ENCODE peak calls at places on chromosomes 4 and X, in ten cellular contexts. B is stomach; D is CD8-positive, alpha-beta memory T cell; E is HCT116; C is coronary artery; G is heart left ventricle; I is lower lobe of right lung; W is upper lobe of right lung; N is RWPE1; Z is right lobe of liver. J is an unnamed sample.

GRCh38 chr4:80619070-80619674 is 283.6 kb downstream of the CFAP299 start:
- DNase-seq in B (no peak), D (no peak), E (peak), C (no peak), G (no peak), I (no peak), W (no peak), N (peak), Z (no peak), J (peak)

GRCh38 chr4:182604953-182605352 is 312.2 kb downstream of the DCTD start:
- DNase-seq in B (no peak), D (no peak), E (no peak), C (no peak), G (no peak), I (no peak), W (no peak), N (peak), Z (no peak), J (no peak)

GRCh38 chr4:37068580-37068979 is 176.0 kb upstream of the NWD2 start:
- DNase-seq in B (no peak), D (no peak), E (no peak), C (no peak), G (no peak), I (no peak), W (no peak), N (no peak), Z (no peak), J (no peak)

GRCh38 chr4:8920289-8920965 is 48.8 kb upstream of the HMX1 start:
- DNase-seq in B (no peak), D (no peak), E (no peak), C (peak), G (no peak), I (no peak), W (peak), N (no peak), Z (no peak), J (no peak)

GRCh38 chrX:104721854-104722253 is 155.9 kb downstream of the IL1RAPL2 start:
- DNase-seq in B (no peak), D (no peak), E (no peak), C (no peak), G (no peak), I (no peak), W (no peak), N (no peak), Z (no peak), J (no peak)

GRCh38 chr4:38948551-38948950 is 80.9 kb downstream of the FAM114A1 start:
- DNase-seq in B (no peak), D (no peak), E (no peak), C (no peak), G (no peak), I (no peak), W (no peak), N (peak), Z (no peak), J (peak)

GRCh38 chrX:34655496-34656258 is 1.4 kb downstream of the TMEM47 start:
- DNase-seq in B (no peak), D (no peak), E (no peak), C (no peak), G (no peak), I (no peak), W (no peak), N (no peak), Z (no peak), J (no peak)

GRCh38 chr4:2811830-2812599 is 19.1 kb downstream of the SH3BP2 start:
- DNase-seq in B (peak), D (peak), E (peak), C (no peak), G (peak), I (peak), W (peak), N (no peak), Z (peak), J (peak)

GRCh38 chrX:48522291-48522690 is 683 bp downstream of the EBP start:
- DNase-seq in B (no peak), D (no peak), E (no peak), C (no peak), G (no peak), I (no peak), W (no peak), N (no peak), Z (peak), J (no peak)

GRCh38 chr4:107794001-107794400 is 30.7 kb upstream of the SGMS2 start:
- DNase-seq in B (no peak), D (no peak), E (no peak), C (no peak), G (no peak), I (no peak), W (no peak), N (no peak), Z (no peak), J (no peak)

GRCh38 chr4:173415885-173416658 is 17.2 kb upstream of the SCRG1 start:
- DNase-seq in B (peak), D (no peak), E (no peak), C (peak), G (peak), I (peak), W (peak), N (no peak), Z (peak), J (peak)

GRCh38 chrX:8845060-8845459 is 43.9 kb upstream of the FAM9A start:
- DNase-seq in B (no peak), D (no peak), E (no peak), C (no peak), G (no peak), I (no peak), W (no peak), N (no peak), Z (no peak), J (no peak)

GRCh38 chr4:36207808-36208207 is 36.5 kb downstream of the ARAP2 start:
- DNase-seq in B (no peak), D (no peak), E (no peak), C (no peak), G (no peak), I (no peak), W (no peak), N (no peak), Z (no peak), J (no peak)

GRCh38 chr4:102169345-102169744 is 175.9 kb downstream of the SLC39A8 start:
- DNase-seq in B (no peak), D (no peak), E (no peak), C (no peak), G (no peak), I (no peak), W (no peak), N (no peak), Z (no peak), J (no peak)

GRCh38 chrX:51891821-51892551 is 1.4 kb upstream of the MAGED1 start:
- DNase-seq in B (no peak), D (no peak), E (no peak), C (no peak), G (no peak), I (no peak), W (no peak), N (no peak), Z (no peak), J (peak)

GRCh38 chr4:55381502-55381901 is 14.3 kb upstream of the TMEM165 start:
- DNase-seq in B (no peak), D (no peak), E (no peak), C (no peak), G (no peak), I (no peak), W (no peak), N (no peak), Z (no peak), J (no peak)

GRCh38 chr4:41256740-41257256 is at the start of gene UCHL1:
- DNase-seq in B (peak), D (no peak), E (no peak), C (no peak), G (no peak), I (no peak), W (no peak), N (no peak), Z (peak), J (peak)

GRCh38 chrX:636971-637659 is 6.5 kb downstream of the SHOX start:
- DNase-seq in B (peak), D (no peak), E (no peak), C (no peak), G (no peak), I (no peak), W (no peak), N (no peak), Z (no peak), J (no peak)

GRCh38 chr4:16524911-16525574 is 298.8 kb upstream of the TAPT1 start:
- DNase-seq in B (no peak), D (no peak), E (no peak), C (no peak), G (no peak), I (no peak), W (no peak), N (no peak), Z (no peak), J (no peak)

GRCh38 chr4:26873391-26874026 is 12.9 kb downstream of the STIM2 start:
- DNase-seq in B (no peak), D (peak), E (no peak), C (no peak), G (no peak), I (no peak), W (no peak), N (no peak), Z (no peak), J (no peak)

GRCh38 chr4:7557447-7557846 is 122.7 kb upstream of the PSAPL1 start:
- DNase-seq in B (no peak), D (no peak), E (no peak), C (no peak), G (no peak), I (no peak), W (no peak), N (peak), Z (no peak), J (no peak)

GRCh38 chr4:92847046-92847445 is 543.3 kb downstream of the GRID2 start:
- DNase-seq in B (no peak), D (no peak), E (no peak), C (no peak), G (no peak), I (no peak), W (no peak), N (no peak), Z (no peak), J (no peak)

GRCh38 chr4:48129307-48130014 is 4.6 kb downstream of the TXK start:
- DNase-seq in B (no peak), D (no peak), E (no peak), C (no peak), G (no peak), I (no peak), W (no peak), N (no peak), Z (peak), J (peak)

GRCh38 chrX:14006489-14006888 is 23.2 kb downstream of the GEMIN8 start:
- DNase-seq in B (no peak), D (no peak), E (no peak), C (no peak), G (no peak), I (no peak), W (no peak), N (no peak), Z (no peak), J (no peak)

GRCh38 chr4:38516194-38516593 is 147.8 kb upstream of the KLF3 start:
- DNase-seq in B (no peak), D (no peak), E (no peak), C (no peak), G (no peak), I (no peak), W (no peak), N (no peak), Z (no peak), J (no peak)

GRCh38 chr4:137393043-137393442 is 139.3 kb downstream of the PCDH18 start:
- DNase-seq in B (no peak), D (no peak), E (no peak), C (no peak), G (no peak), I (no peak), W (no peak), N (no peak), Z (no peak), J (peak)

GRCh38 chr4:138650917-138651564 is 364.5 kb upstream of the NOCT start:
- DNase-seq in B (no peak), D (no peak), E (no peak), C (no peak), G (no peak), I (no peak), W (no peak), N (peak), Z (no peak), J (no peak)

GRCh38 chr4:4866833-4867744 is 7.6 kb downstream of the MSX1 start:
- DNase-seq in B (no peak), D (no peak), E (no peak), C (no peak), G (no peak), I (no peak), W (no peak), N (no peak), Z (no peak), J (peak)

DNA sequence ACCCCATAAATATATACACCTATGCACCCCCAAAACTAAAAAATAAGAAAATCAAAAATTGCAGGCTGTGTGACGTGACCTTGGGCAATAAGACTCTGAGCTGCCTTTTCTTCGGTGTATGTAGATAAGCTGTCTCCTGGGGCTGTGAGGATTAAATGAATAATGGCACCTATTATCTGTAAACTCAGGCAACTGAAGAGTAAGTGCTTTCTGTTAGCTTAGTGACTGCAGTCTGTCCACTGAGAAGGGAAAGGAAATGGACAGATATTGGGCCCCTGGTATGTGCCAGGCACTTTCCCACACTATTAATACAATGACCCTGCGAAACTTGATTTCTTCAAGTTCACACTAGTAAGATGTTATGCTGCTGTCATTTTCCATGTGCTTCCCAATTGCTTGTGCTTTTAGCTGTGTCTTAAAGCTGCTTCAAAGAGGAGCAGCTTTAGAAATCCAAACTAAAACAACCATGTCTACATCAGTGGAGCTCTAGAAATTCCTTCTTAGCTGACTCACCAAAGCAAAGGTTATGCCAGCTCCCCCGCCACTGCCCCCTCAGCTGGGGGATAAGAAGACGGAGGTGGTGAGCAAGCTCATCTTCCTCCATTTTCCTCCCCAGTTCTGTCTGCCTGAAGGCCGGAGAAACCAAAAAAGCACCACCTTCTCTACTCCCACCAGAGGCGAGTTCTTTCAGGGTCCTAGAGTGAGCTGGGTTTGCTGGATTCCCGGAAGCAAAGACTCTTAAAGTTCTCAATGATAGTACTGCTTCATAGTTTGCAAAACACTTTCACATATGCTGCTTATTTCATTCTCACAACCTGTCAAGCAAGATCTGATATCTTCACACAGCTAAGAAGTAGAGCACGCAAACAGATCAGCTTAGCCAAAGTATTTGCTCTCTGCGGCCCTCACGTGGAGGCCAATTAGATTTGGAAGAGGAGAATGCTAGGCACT is 8.8 kb upstream of the DGAT2L6 start:
- DNase-seq in B (no peak), D (no peak), E (peak), C (no peak), G (no peak), I (no peak), W (no peak), N (peak), Z (no peak), J (peak)
- H3K27ac ChIP-seq in B (peak), D (no peak), E (peak), C (no peak), G (no peak), I (peak), W (peak), N (no peak), Z (no peak), J (no peak)

GRCh38 chr4:184455299-184455698 is 19.1 kb downstream of the IRF2 start:
- DNase-seq in B (no peak), D (no peak), E (no peak), C (peak), G (no peak), I (no peak), W (no peak), N (no peak), Z (no peak), J (no peak)

GRCh38 chr4:184459413-184459812 is 14.9 kb downstream of the IRF2 start:
- DNase-seq in B (no peak), D (no peak), E (no peak), C (no peak), G (no peak), I (no peak), W (no peak), N (no peak), Z (no peak), J (no peak)

GRCh38 chr4:184456337-184456736 is 18.0 kb downstream of the IRF2 start:
- DNase-seq in B (no peak), D (no peak), E (no peak), C (no peak), G (no peak), I (no peak), W (no peak), N (no peak), Z (no peak), J (no peak)

GRCh38 chr4:184460495-184461285 is 13.7 kb downstream of the IRF2 start:
- DNase-seq in B (no peak), D (no peak), E (no peak), C (no peak), G (no peak), I (no peak), W (no peak), N (no peak), Z (no peak), J (no peak)

GRCh38 chr4:184457530-184458249 is 16.7 kb downstream of the IRF2 start:
- DNase-seq in B (no peak), D (no peak), E (no peak), C (no peak), G (no peak), I (no peak), W (no peak), N (no peak), Z (no peak), J (no peak)
- H3K27ac ChIP-seq in B (no peak), D (no peak), E (no peak), C (no peak), G (no peak), I (no peak), W (no peak), N (no peak), Z (no peak), J (no peak)

DNA sequence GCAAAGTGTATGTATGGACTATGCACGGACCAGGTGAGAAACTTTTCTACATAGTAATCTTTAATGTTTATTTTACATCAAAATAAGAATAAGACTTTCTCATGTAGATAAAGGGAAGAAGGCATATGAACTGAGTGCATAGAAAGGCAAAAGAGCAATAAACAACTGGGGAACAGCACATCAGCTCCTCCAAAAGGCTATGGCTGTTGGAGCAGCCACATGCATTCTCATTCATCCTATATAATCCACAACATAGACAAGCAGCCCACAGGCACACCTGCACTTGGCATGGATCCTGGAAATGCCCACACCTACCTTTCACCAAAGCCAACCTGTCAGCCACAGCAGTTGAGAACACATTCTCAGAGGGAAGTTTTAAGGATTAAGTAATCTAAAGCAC is 586.9 kb upstream of the INTU start:
- DNase-seq in B (no peak), D (no peak), E (no peak), C (no peak), G (no peak), I (no peak), W (no peak), N (no peak), Z (no peak), J (no peak)
- H3K27ac ChIP-seq in B (no peak), D (no peak), E (no peak), C (no peak), G (no peak), I (no peak), W (no peak), N (no peak), Z (no peak), J (no peak)

GRCh38 chr4:706834-707598 is 1.4 kb downstream of the PCGF3 start:
- DNase-seq in B (no peak), D (no peak), E (no peak), C (no peak), G (peak), I (no peak), W (no peak), N (no peak), Z (no peak), J (no peak)
- H3K27ac ChIP-seq in B (peak), D (peak), E (peak), C (peak), G (no peak), I (no peak), W (peak), N (peak), Z (no peak), J (no peak)

DNA sequence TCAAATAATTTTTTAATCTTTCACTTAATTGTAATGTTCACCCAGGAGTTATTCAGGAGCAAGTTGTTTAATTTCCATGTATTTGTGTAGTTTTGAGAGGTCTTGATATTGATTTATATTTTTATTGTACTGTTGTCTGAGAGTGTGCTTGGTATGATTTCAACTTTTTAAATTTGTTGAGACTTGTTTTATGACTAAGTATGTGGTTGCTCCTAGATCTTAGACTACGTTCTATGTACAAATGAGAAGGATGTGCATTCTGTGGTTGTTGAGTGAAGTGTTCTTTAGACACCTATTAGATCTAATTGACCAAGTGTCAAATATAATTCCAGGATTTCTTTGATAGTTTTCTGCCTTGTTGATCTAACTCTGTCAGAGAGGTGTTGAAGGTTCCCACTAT is 353.3 kb upstream of the GNPDA2 start:
- DNase-seq in B (no peak), D (no peak), E (no peak), C (no peak), G (no peak), I (no peak), W (no peak), N (no peak), Z (no peak), J (no peak)
- H3K27ac ChIP-seq in B (no peak), D (no peak), E (no peak), C (no peak), G (no peak), I (no peak), W (no peak), N (no peak), Z (no peak), J (no peak)